ENCODE peak calls at places on chromosomes 13 and 19, in eight cellular contexts. L, B, Q, D, Y, G, X and N are unnamed samples.

GRCh38 chr19:41707871-41708371 is 505 bp upstream of the CEACAM5 start:
- DNase-seq in L (no peak), B (no peak), Q (no peak), D (no peak), Y (no peak), G (no peak), X (no peak), N (no peak)

GRCh38 chr19:33627962-33628839 is 6.4 kb downstream of the CHST8 start:
- DNase-seq in L (no peak), B (no peak), Q (no peak), D (no peak), Y (no peak), G (no peak), X (no peak), N (no peak)

GRCh38 chr13:113273856-113274590 is 23.0 kb upstream of the LAMP1 start:
- DNase-seq in L (no peak), B (no peak), Q (peak; percentile 72), D (no peak), Y (no peak), G (peak; percentile 67), X (peak; percentile 48), N (no peak)

GRCh38 chr13:84137292-84137691 is 255.0 kb upstream of the SLITRK1 start:
- DNase-seq in L (peak; percentile 27), B (peak; percentile 24), Q (peak; percentile 10), D (no peak), Y (no peak), G (peak; percentile 53), X (no peak), N (no peak)

GRCh38 chr19:34155686-34156085 is 16.6 kb upstream of the LSM14A start:
- DNase-seq in L (no peak), B (no peak), Q (peak; percentile 21), D (no peak), Y (no peak), G (peak; percentile 84), X (peak; percentile 21), N (no peak)

GRCh38 chr19:1363599-1363998 is 20.1 kb upstream of the NDUFS7 start:
- DNase-seq in L (no peak), B (no peak), Q (no peak), D (no peak), Y (no peak), G (no peak), X (no peak), N (no peak)

GRCh38 chr19:40281381-40282208 is 3.5 kb downstream of the AKT2 start:
- DNase-seq in L (no peak), B (no peak), Q (no peak), D (no peak), Y (no peak), G (no peak), X (no peak), N (no peak)

GRCh38 chr13:28100149-28101121 is at the start of gene FLT3:
- DNase-seq in L (peak; percentile 16), B (no peak), Q (peak; percentile 2), D (no peak), Y (no peak), G (peak; percentile 50), X (no peak), N (no peak)

GRCh38 chr19:37583340-37583739 is 11.3 kb downstream of the ZNF571 start:
- DNase-seq in L (no peak), B (no peak), Q (no peak), D (no peak), Y (no peak), G (no peak), X (no peak), N (no peak)

GRCh38 chr13:111472559-111473460 is 152.4 kb downstream of the TEX29 start:
- DNase-seq in L (no peak), B (no peak), Q (no peak), D (no peak), Y (no peak), G (no peak), X (no peak), N (no peak)

GRCh38 chr19:13964776-13965175 is 12.5 kb downstream of the DCAF15 start:
- DNase-seq in L (no peak), B (no peak), Q (no peak), D (no peak), Y (no peak), G (peak; percentile 80), X (no peak), N (no peak)

GRCh38 chr13:94249512-94249911 is 230.0 kb downstream of the DCT start:
- DNase-seq in L (no peak), B (no peak), Q (peak; percentile 78), D (no peak), Y (no peak), G (peak; percentile 78), X (peak; percentile 77), N (no peak)

GRCh38 chr19:1923319-1923718 is 17.7 kb upstream of the CSNK1G2 start:
- DNase-seq in L (no peak), B (no peak), Q (no peak), D (no peak), Y (no peak), G (no peak), X (no peak), N (no peak)

GRCh38 chr19:4609878-4610511 is 29.3 kb upstream of the TNFAIP8L1 start:
- DNase-seq in L (no peak), B (no peak), Q (no peak), D (no peak), Y (no peak), G (no peak), X (no peak), N (no peak)

GRCh38 chr13:25923217-25924085 is 128.4 kb downstream of the SHISA2 start:
- DNase-seq in L (no peak), B (no peak), Q (no peak), D (no peak), Y (no peak), G (no peak), X (no peak), N (no peak)

GRCh38 chr19:6038634-6039405 is 60.9 kb upstream of the RANBP3 start:
- DNase-seq in L (no peak), B (no peak), Q (no peak), D (no peak), Y (no peak), G (peak; percentile 23), X (no peak), N (no peak)

GRCh38 chr19:33745297-33745696 is 51.4 kb upstream of the KCTD15 start:
- DNase-seq in L (no peak), B (no peak), Q (no peak), D (no peak), Y (no peak), G (no peak), X (no peak), N (no peak)

GRCh38 chr13:49635599-49636433 is 7.5 kb downstream of the ARL11 start:
- DNase-seq in L (peak; percentile 12), B (no peak), Q (peak; percentile 67), D (no peak), Y (no peak), G (peak; percentile 54), X (no peak), N (no peak)

GRCh38 chr19:35247526-35248309 is 1.1 kb upstream of the LSR start:
- DNase-seq in L (peak; percentile 38), B (peak; percentile 53), Q (no peak), D (no peak), Y (no peak), G (no peak), X (no peak), N (no peak)

GRCh38 chr13:28805193-28805819 is 14.8 kb upstream of the MTUS2 start:
- DNase-seq in L (no peak), B (no peak), Q (peak; percentile 4), D (no peak), Y (no peak), G (peak; percentile 13), X (no peak), N (no peak)

GRCh38 chr19:51031880-51032225 is 2.9 kb downstream of the KLK12 start:
- DNase-seq in L (no peak), B (no peak), Q (no peak), D (no peak), Y (no peak), G (no peak), X (no peak), N (no peak)

GRCh38 chr13:27349458-27349857 is 75.0 kb upstream of the GTF3A start:
- DNase-seq in L (no peak), B (no peak), Q (peak; percentile 79), D (no peak), Y (no peak), G (peak; percentile 47), X (no peak), N (no peak)